ENCODE peak calls at places on chromosome 10, in eight cellular contexts. One of them, this sample, is unnamed.

GRCh38 chr10:62632071-62632809 is 172.3 kb upstream of the ADO start:
- DNase-seq in body of pancreas: no peak
- DNase-seq in left colon: peak; percentile 36
- DNase-seq in T1000: no peak
- DNase-seq in DMS79 treated with DMSO at 0.1 percent for 48 hours: no peak
- DNase-seq in ELR: no peak
- DNase-seq in H7: no peak
- DNase-seq in A549: no peak
- DNase-seq in this sample: no peak

GRCh38 chr10:132880148-132880981 is 62.0 kb downstream of the CFAP46 start:
- DNase-seq in body of pancreas: no peak
- DNase-seq in left colon: peak; percentile 8
- DNase-seq in T1000: no peak
- DNase-seq in DMS79 treated with DMSO at 0.1 percent for 48 hours: no peak
- DNase-seq in ELR: no peak
- DNase-seq in H7: no peak
- DNase-seq in A549: no peak
- DNase-seq in this sample: no peak

GRCh38 chr10:132592790-132593788 is 55.5 kb downstream of the INPP5A start:
- DNase-seq in body of pancreas: no peak
- DNase-seq in left colon: no peak
- DNase-seq in T1000: no peak
- DNase-seq in DMS79 treated with DMSO at 0.1 percent for 48 hours: no peak
- DNase-seq in ELR: no peak
- DNase-seq in H7: peak; percentile 41
- DNase-seq in A549: no peak
- DNase-seq in this sample: no peak

GRCh38 chr10:26780106-26780792 is 80.5 kb downstream of the ABI1 start:
- DNase-seq in body of pancreas: no peak
- DNase-seq in left colon: no peak
- DNase-seq in T1000: no peak
- DNase-seq in DMS79 treated with DMSO at 0.1 percent for 48 hours: no peak
- DNase-seq in ELR: no peak
- DNase-seq in H7: no peak
- DNase-seq in A549: no peak
- DNase-seq in this sample: no peak

GRCh38 chr10:82742478-82742877 is 867.5 kb downstream of the NRG3 start:
- DNase-seq in body of pancreas: no peak
- DNase-seq in left colon: no peak
- DNase-seq in T1000: peak; percentile 22
- DNase-seq in DMS79 treated with DMSO at 0.1 percent for 48 hours: no peak
- DNase-seq in ELR: peak; percentile 77
- DNase-seq in H7: no peak
- DNase-seq in A549: no peak
- DNase-seq in this sample: no peak

GRCh38 chr10:3848768-3849643 is 64.0 kb upstream of the KLF6 start:
- DNase-seq in body of pancreas: no peak
- DNase-seq in left colon: no peak
- DNase-seq in T1000: no peak
- DNase-seq in DMS79 treated with DMSO at 0.1 percent for 48 hours: no peak
- DNase-seq in ELR: peak; percentile 87
- DNase-seq in H7: no peak
- DNase-seq in A549: no peak
- DNase-seq in this sample: no peak

GRCh38 chr10:54880943-54881342 is 79.9 kb upstream of the PCDH15 start:
- DNase-seq in body of pancreas: no peak
- DNase-seq in left colon: no peak
- DNase-seq in T1000: no peak
- DNase-seq in DMS79 treated with DMSO at 0.1 percent for 48 hours: no peak
- DNase-seq in ELR: no peak
- DNase-seq in H7: no peak
- DNase-seq in A549: no peak
- DNase-seq in this sample: no peak

GRCh38 chr10:18319628-18320027 is 179.4 kb downstream of the CACNB2 start:
- DNase-seq in body of pancreas: no peak
- DNase-seq in left colon: no peak
- DNase-seq in T1000: no peak
- DNase-seq in DMS79 treated with DMSO at 0.1 percent for 48 hours: no peak
- DNase-seq in ELR: no peak
- DNase-seq in H7: no peak
- DNase-seq in A549: no peak
- DNase-seq in this sample: no peak

GRCh38 chr10:23294638-23295247 is 49.9 kb downstream of the C10orf67 start:
- DNase-seq in body of pancreas: no peak
- DNase-seq in left colon: no peak
- DNase-seq in T1000: no peak
- DNase-seq in DMS79 treated with DMSO at 0.1 percent for 48 hours: no peak
- DNase-seq in ELR: peak; percentile 45
- DNase-seq in H7: no peak
- DNase-seq in A549: no peak
- DNase-seq in this sample: no peak